ENCODE peak calls at places on chromosomes 3 and 15, in nine cellular contexts. K, M, R, N, H, W, A, T and B are unnamed samples.

GRCh38 chr3:95612611-95613010 is 1201.8 kb upstream of the EPHA6 start:
- DNase-seq in K (no peak), W (no peak), R (no peak), H (no peak), T (no peak), M (no peak), N (no peak), A (no peak), B (no peak)

GRCh38 chr3:21934576-21934975 is 183.6 kb upstream of the ZNF385D start:
- DNase-seq in N (no peak), T (no peak), A (no peak), K (no peak), M (no peak), R (no peak), W (no peak), H (peak; percentile 7), B (no peak)

GRCh38 chr3:166425900-166426611 is 588.8 kb upstream of the BCHE start:
- DNase-seq in H (no peak), K (no peak), R (no peak), T (no peak), N (no peak), W (no peak), A (no peak), M (no peak), B (peak; percentile 7)

GRCh38 chr3:64399205-64399800 is 174.0 kb upstream of the PRICKLE2 start:
- DNase-seq in R (no peak), H (peak; percentile 57), K (peak; percentile 65), N (peak; percentile 13), T (no peak), A (peak; percentile 41), W (peak; percentile 9), M (no peak), B (peak; percentile 42)

GRCh38 chr15:35624881-35625280 is 78.9 kb upstream of the DPH6 start:
- DNase-seq in N (peak; percentile 46), W (no peak), T (no peak), M (no peak), A (peak; percentile 50), H (peak; percentile 36), R (no peak), K (peak; percentile 91), B (no peak)

GRCh38 chr3:61812085-61812484 is 250.7 kb downstream of the PTPRG start:
- DNase-seq in W (no peak), T (no peak), M (no peak), H (no peak), A (no peak), N (no peak), K (no peak), R (no peak), B (no peak)

GRCh38 chr3:38454179-38454883 is 641 bp downstream of the ACVR2B start:
- DNase-seq in H (no peak), W (no peak), N (no peak), K (peak; percentile 25), A (no peak), R (no peak), T (no peak), M (no peak), B (peak; percentile 23)

GRCh38 chr15:84616235-84616634 is 15.4 kb downstream of the ZSCAN2 start:
- DNase-seq in K (no peak), M (no peak), R (no peak), H (no peak), W (no peak), A (no peak), N (no peak), T (peak; percentile 11), B (no peak)

GRCh38 chr3:127673191-127674098 is 693 bp downstream of the ABTB1 start:
- DNase-seq in A (no peak), R (peak; percentile 8), W (no peak), K (peak; percentile 49), M (no peak), H (no peak), N (no peak), T (peak; percentile 85), B (peak; percentile 58)

GRCh38 chr3:169390741-169391300 is 272.7 kb downstream of the MECOM start:
- DNase-seq in A (no peak), W (no peak), T (no peak), H (no peak), M (no peak), R (no peak), K (no peak), N (no peak), B (no peak)

GRCh38 chr15:101532865-101533264 is 43.4 kb upstream of the PCSK6 start:
- DNase-seq in A (no peak), N (no peak), T (no peak), W (no peak), R (no peak), H (no peak), M (no peak), K (no peak), B (no peak)

GRCh38 chr3:4999626-5000184 is 20.5 kb downstream of the BHLHE40 start:
- DNase-seq in R (no peak), W (no peak), T (peak; percentile 37), M (no peak), K (no peak), N (no peak), H (no peak), A (no peak), B (peak; percentile 12)

GRCh38 chr3:111768571-111769100 is 90.4 kb upstream of the PHLDB2 start:
- DNase-seq in A (peak; percentile 69), H (no peak), N (peak; percentile 42), T (no peak), R (no peak), W (no peak), M (no peak), K (peak; percentile 92), B (no peak)

GRCh38 chr3:124615896-124616543 is 114.2 kb upstream of the UMPS start:
- DNase-seq in W (no peak), R (no peak), T (no peak), A (no peak), H (no peak), N (no peak), M (no peak), K (no peak), B (no peak)